ENCODE peak calls at places on chromosomes 2 and 18, in seven cellular contexts. T is IMR-90, N is H9, O is mesenchymal stem cell, A is H1, Q is neuronal stem cell, Y is trophoblast cell. I is an unnamed sample.
A peak's percentile ranks its signal among the peaks of the same experiment; 100 is the strongest.

GRCh38 chr2:134002391-134002790 is 251.5 kb upstream of the MGAT5 start:
- DNase-seq in T (peak; percentile 21), N (no peak), O (no peak), A (no peak), Q (no peak), Y (peak; percentile 82), I (no peak)

GRCh38 chr2:215607790-215608189 is 171.9 kb upstream of the FN1 start:
- DNase-seq in T (peak; percentile 50), N (no peak), O (no peak), A (no peak), Q (no peak), Y (no peak), I (no peak)

GRCh38 chr18:45245036-45245638 is 370.1 kb upstream of the SLC14A2 start:
- DNase-seq in T (no peak), N (no peak), O (no peak), A (no peak), Q (no peak), Y (peak; percentile 68), I (no peak)

GRCh38 chr2:60353863-60354262 is 199.6 kb downstream of the BCL11A start:
- DNase-seq in T (no peak), N (no peak), O (no peak), A (peak; percentile 31), Q (no peak), Y (no peak), I (no peak)

GRCh38 chr2:150575861-150576260 is 88.4 kb upstream of the RND3 start:
- DNase-seq in T (peak; percentile 54), N (no peak), O (no peak), A (no peak), Q (no peak), Y (no peak), I (peak; percentile 9)

GRCh38 chr2:155356250-155356649 is 657.8 kb downstream of the KCNJ3 start:
- DNase-seq in T (no peak), N (no peak), O (no peak), A (no peak), Q (no peak), Y (no peak), I (peak; percentile 10)

GRCh38 chr2:224417947-224418346 is 16.0 kb upstream of the FAM124B start:
- DNase-seq in T (no peak), N (no peak), O (no peak), A (no peak), Q (no peak), Y (no peak), I (no peak)

GRCh38 chr2:39676342-39676741 is 10.6 kb downstream of the TMEM178A start:
- DNase-seq in T (no peak), N (no peak), O (no peak), A (no peak), Q (no peak), Y (no peak), I (no peak)

GRCh38 chr2:136204959-136205358 is 87.0 kb upstream of the CXCR4 start:
- DNase-seq in T (no peak), N (no peak), O (no peak), A (no peak), Q (no peak), Y (no peak), I (no peak)

GRCh38 chr2:220847587-220847986 is 724.5 kb downstream of the EPHA4 start:
- DNase-seq in T (peak; percentile 93), N (no peak), O (peak; percentile 49), A (no peak), Q (no peak), Y (no peak), I (no peak)

GRCh38 chr2:239161711-239162140 is 239.1 kb downstream of the HDAC4 start:
- DNase-seq in T (no peak), N (no peak), O (no peak), A (no peak), Q (no peak), Y (no peak), I (no peak)

GRCh38 chr2:166091439-166091838 is 36.4 kb downstream of the SCN1A start:
- DNase-seq in T (peak; percentile 32), N (no peak), O (no peak), A (no peak), Q (no peak), Y (no peak), I (peak; percentile 27)

GRCh38 chr2:38537937-38538525 is 64.7 kb downstream of the HNRNPLL start:
- DNase-seq in T (no peak), N (no peak), O (no peak), A (no peak), Q (no peak), Y (no peak), I (peak; percentile 84)

GRCh38 chr2:150484461-150484931 is 3.0 kb downstream of the RND3 start:
- DNase-seq in T (peak; percentile 42), N (no peak), O (peak; percentile 56), A (no peak), Q (no peak), Y (no peak), I (no peak)

GRCh38 chr2:44544991-44545390 is 183.2 kb downstream of the CAMKMT start:
- DNase-seq in T (no peak), N (no peak), O (no peak), A (no peak), Q (no peak), Y (no peak), I (peak; percentile 56)

GRCh38 chr18:21241224-21242131 is 554 bp upstream of the GREB1L start:
- DNase-seq in T (no peak), N (peak; percentile 55), O (peak; percentile 12), A (peak; percentile 66), Q (peak; percentile 52), Y (peak; percentile 21), I (peak; percentile 24)

GRCh38 chr2:126227250-126227649 is 428.7 kb upstream of the GYPC start:
- DNase-seq in T (no peak), N (no peak), O (no peak), A (no peak), Q (no peak), Y (no peak), I (peak; percentile 44)

GRCh38 chr2:10079931-10080535 is at the start of gene CYS1:
- DNase-seq in T (no peak), N (peak; percentile 59), O (no peak), A (peak; percentile 81), Q (peak; percentile 33), Y (no peak), I (peak; percentile 44)

GRCh38 chr18:26549103-26549485 is 741 bp upstream of the KCTD1 start:
- DNase-seq in T (peak; percentile 31), N (no peak), O (peak; percentile 54), A (peak; percentile 74), Q (peak; percentile 48), Y (peak; percentile 33), I (peak; percentile 73)

GRCh38 chr18:37408676-37409305 is 156.8 kb downstream of the CELF4 start:
- DNase-seq in T (no peak), N (no peak), O (no peak), A (no peak), Q (no peak), Y (no peak), I (no peak)

GRCh38 chr2:218671654-218672566 is at the start of the genes RNF25 and STK36:
- DNase-seq in T (peak; percentile 90), N (peak; percentile 93), O (peak; percentile 92), A (peak; percentile 85), Q (peak; percentile 82), Y (peak; percentile 76), I (peak; percentile 97)

GRCh38 chr2:101983486-101983885 is 8.3 kb upstream of the IL1R2 start:
- DNase-seq in T (no peak), N (no peak), O (no peak), A (no peak), Q (no peak), Y (no peak), I (peak; percentile 25)

GRCh38 chr2:96505231-96505889 is at the start of gene NEURL3:
- DNase-seq in T (peak; percentile 74), N (no peak), O (peak; percentile 43), A (peak; percentile 32), Q (no peak), Y (peak; percentile 59), I (no peak)

GRCh38 chr2:178943745-178944144 is 106.2 kb downstream of the CCDC141 start:
- DNase-seq in T (no peak), N (no peak), O (no peak), A (no peak), Q (no peak), Y (no peak), I (no peak)

GRCh38 chr2:219378167-219378851 is 9.4 kb downstream of the DNPEP start:
- DNase-seq in T (no peak), N (no peak), O (no peak), A (no peak), Q (peak; percentile 26), Y (no peak), I (no peak)

GRCh38 chr18:61606759-61607158 is 273.5 kb downstream of the CDH20 start:
- DNase-seq in T (peak; percentile 93), N (peak; percentile 86), O (peak; percentile 91), A (peak; percentile 54), Q (peak; percentile 2), Y (peak; percentile 44), I (peak; percentile 99)

GRCh38 chr2:207766697-207767460 is 2.8 kb downstream of the FZD5 start:
- DNase-seq in T (no peak), N (peak; percentile 80), O (no peak), A (peak; percentile 69), Q (no peak), Y (peak; percentile 54), I (peak; percentile 81)

GRCh38 chr2:152532241-152532640 is 185.0 kb downstream of the PRPF40A start:
- DNase-seq in T (no peak), N (no peak), O (peak; percentile 15), A (no peak), Q (no peak), Y (no peak), I (no peak)

GRCh38 chr18:26479686-26480079 is 68.7 kb downstream of the KCTD1 start:
- DNase-seq in T (peak; percentile 19), N (no peak), O (no peak), A (no peak), Q (no peak), Y (no peak), I (no peak)

GRCh38 chr2:16756831-16757644 is 91.4 kb upstream of the CYRIA start:
- DNase-seq in T (peak; percentile 63), N (peak; percentile 82), O (peak; percentile 78), A (peak; percentile 84), Q (peak; percentile 69), Y (peak; percentile 85), I (peak; percentile 81)

GRCh38 chr18:23824235-23824634 is 135.0 kb downstream of the LAMA3 start:
- DNase-seq in T (peak; percentile 16), N (no peak), O (no peak), A (no peak), Q (no peak), Y (no peak), I (peak; percentile 53)
- H3K23ac ChIP-seq in T (no peak overlapping the region), N (no peak overlapping the region), O (no peak overlapping the region), A (no peak overlapping the region), Q (no peak overlapping the region), Y (no peak overlapping the region), I (no peak overlapping the region)

GRCh38 chr2:66896151-66896550 is 461.2 kb downstream of the MEIS1 start:
- DNase-seq in T (no peak), N (no peak), O (no peak), A (no peak), Q (no peak), Y (no peak), I (peak; percentile 63)
- H3K27ac ChIP-seq in T (no peak overlapping the region), N (no peak overlapping the region), O (no peak overlapping the region), A (no peak overlapping the region), Q (no peak overlapping the region), Y (no peak overlapping the region), I (no peak overlapping the region)

GRCh38 chr2:2586961-2587360 is 255.9 kb upstream of the MYT1L start:
- DNase-seq in T (no peak), N (no peak), O (no peak), A (no peak), Q (no peak), Y (no peak), I (no peak)
- H3K23ac ChIP-seq in T (no peak overlapping the region), N (no peak overlapping the region), O (no peak overlapping the region), A (no peak overlapping the region), Q (no peak overlapping the region), Y (no peak overlapping the region), I (no peak overlapping the region)

GRCh38 chr2:34549710-34550345 is 950.7 kb upstream of the FAM98A start:
- DNase-seq in T (no peak), N (no peak), O (no peak), A (no peak), Q (no peak), Y (no peak), I (no peak)
- H3K27ac ChIP-seq in T (no peak overlapping the region), N (no peak overlapping the region), O (no peak overlapping the region), A (no peak overlapping the region), Q (no peak overlapping the region), Y (no peak overlapping the region), I (no peak overlapping the region)

I was measured in mesendoderm.